ENCODE peak calls at places on chromosomes 13 and 19, in four cellular contexts. H is mesendoderm, B is IMR-90, J is H1. L is an unnamed sample.

GRCh38 chr13:33217256-33217655 is 68.3 kb downstream of the STARD13 start:
- DNase-seq in H (no peak), B (no peak), J (no peak), L (no peak)

GRCh38 chr19:6273701-6274601 is 5.8 kb downstream of the MLLT1 start:
- DNase-seq in H (no peak), B (peak; percentile 88), J (no peak), L (no peak)

GRCh38 chr13:72530471-72530870 is 197.0 kb downstream of the MZT1 start:
- DNase-seq in H (no peak), B (peak; percentile 4), J (no peak), L (no peak)

GRCh38 chr19:49338023-49338677 is 2.9 kb downstream of the CD37 start:
- DNase-seq in H (peak; percentile 69), B (no peak), J (no peak), L (peak; percentile 76)

GRCh38 chr19:52248256-52248655 is 21.1 kb upstream of the ZNF766 start:
- DNase-seq in H (peak; percentile 78), B (peak; percentile 33), J (no peak), L (peak; percentile 62)

GRCh38 chr13:93786846-93787245 is 560.2 kb downstream of the GPC6 start:
- DNase-seq in H (no peak), B (no peak), J (no peak), L (no peak)

GRCh38 chr13:110520431-110521295 is 40.9 kb downstream of the RAB20 start:
- DNase-seq in H (no peak), B (peak; percentile 53), J (no peak), L (no peak)

GRCh38 chr13:68025604-68026003 is 795.5 kb upstream of the PCDH9 start:
- DNase-seq in H (no peak), B (no peak), J (no peak), L (no peak)

GRCh38 chr19:7494416-7495098 is 5.7 kb upstream of the PEX11G start:
- DNase-seq in H (peak; percentile 17), B (no peak), J (no peak), L (no peak)

GRCh38 chr19:1672038-1672768 is 19.8 kb upstream of the TCF3 start:
- DNase-seq in H (no peak), B (peak; percentile 30), J (no peak), L (peak; percentile 52)

GRCh38 chr19:29753190-29753933 is 38.3 kb upstream of the C19orf12 start:
- DNase-seq in H (no peak), B (no peak), J (no peak), L (no peak)

GRCh38 chr19:51726049-51726448 is 2.3 kb upstream of the HAS1 start:
- DNase-seq in H (peak; percentile 25), B (peak; percentile 41), J (no peak), L (peak; percentile 72)

GRCh38 chr13:107250626-107251025 is 682.7 kb upstream of the ARGLU1 start:
- DNase-seq in H (peak; percentile 39), B (peak; percentile 22), J (no peak), L (no peak)

GRCh38 chr13:38582133-38582532 is 104.7 kb upstream of the FREM2 start:
- DNase-seq in H (peak; percentile 59), B (peak; percentile 16), J (no peak), L (no peak)

GRCh38 chr19:13993554-13994308 is 12.4 kb downstream of the RFX1 start:
- DNase-seq in H (peak; percentile 45), B (no peak), J (no peak), L (no peak)
- H2BK5ac ChIP-seq in H (no peak overlapping the region), B (no peak overlapping the region), J (no peak overlapping the region), L (no peak overlapping the region)

DNA sequence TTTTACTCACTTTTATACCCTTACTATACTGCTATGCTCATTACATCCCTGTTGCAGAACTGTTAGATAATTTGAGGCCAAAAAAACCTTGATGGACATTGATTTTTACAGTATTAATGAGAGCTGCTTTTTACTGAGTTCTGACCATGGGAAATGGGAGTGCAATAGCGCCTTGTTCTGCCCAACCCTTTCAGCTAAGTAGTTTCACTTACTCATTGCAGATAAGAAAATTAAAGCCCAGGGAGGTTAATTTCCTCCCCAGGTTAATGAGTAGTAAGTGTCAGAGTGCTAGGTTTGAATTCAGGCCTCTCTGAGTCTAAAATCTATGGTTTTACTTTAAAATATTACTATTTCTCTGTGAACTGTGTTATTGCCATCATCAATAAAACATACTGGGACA is 93.6 kb upstream of the RAP2A start:
- DNase-seq in H (no peak), B (no peak), J (no peak), L (no peak)
- H3K56ac ChIP-seq in H (no peak overlapping the region), B (no peak overlapping the region), J (no peak overlapping the region), L (no peak overlapping the region)

GRCh38 chr13:47085346-47085745 is 188.5 kb upstream of the HTR2A start:
- DNase-seq in H (no peak), B (peak; percentile 44), J (no peak), L (no peak)

GRCh38 chr13:47092202-47092601 is 195.3 kb upstream of the HTR2A start:
- DNase-seq in H (no peak), B (no peak), J (no peak), L (no peak)

GRCh38 chr13:47081850-47082249 is 185.0 kb upstream of the HTR2A start:
- DNase-seq in H (peak; percentile 29), B (no peak), J (no peak), L (no peak)

DNA sequence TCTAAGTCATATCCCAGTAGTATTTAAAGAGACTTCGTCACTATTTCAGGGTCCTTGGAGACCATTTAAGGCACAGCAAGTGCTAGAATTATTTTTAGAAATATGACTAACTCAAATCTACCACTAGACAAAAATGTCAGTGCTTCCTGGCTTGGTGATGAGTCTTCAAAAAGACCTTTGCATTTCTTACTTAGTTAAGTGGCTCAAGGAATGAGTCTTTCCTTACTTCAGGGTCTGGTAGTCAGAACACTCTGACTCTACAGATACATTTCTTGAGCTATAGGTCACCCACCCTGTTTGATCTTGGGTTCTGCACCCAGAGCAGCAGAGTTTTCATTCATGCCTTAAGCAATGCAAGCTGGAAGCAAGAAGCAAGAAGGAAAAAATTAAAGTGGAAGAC is 191.0 kb upstream of the HTR2A start:
- DNase-seq in H (no peak), B (peak; percentile 81), J (no peak), L (no peak)
- H3K4me2 ChIP-seq in H (no peak overlapping the region), B (no peak overlapping the region), J (no peak overlapping the region), L (no peak overlapping the region)

GRCh38 chr19:40348125-40348913 is at the start of the genes C19orf47 and PLD3:
- DNase-seq in H (peak; percentile 99), B (peak; percentile 99), J (peak; percentile 96), L (peak; percentile 100)
- H2BK5ac ChIP-seq in H (no peak within 1 kb of the TSS), B (peak within 1 kb of the TSS; percentile 57), J (peak within 1 kb of the TSS; percentile 66), L (no peak within 1 kb of the TSS)

GRCh38 chr13:74573654-74574053 is 439.4 kb upstream of the KLF12 start:
- DNase-seq in H (peak; percentile 71), B (no peak), J (no peak), L (peak; percentile 58)
- H3K56ac ChIP-seq in H (no peak overlapping the region), B (no peak overlapping the region), J (no peak overlapping the region), L (no peak overlapping the region)

L was measured in H9.